ENCODE peak calls at places on chromosomes 2 and 18, in six cellular contexts. U is H9, O is IMR-90, L is H1, H is neuronal stem cell, D is trophoblast cell. T is an unnamed sample.

GRCh38 chr2:23545391-23545790 is 160.4 kb downstream of the KLHL29 start:
- DNase-seq in U (no peak), H (no peak), O (peak; percentile 63), D (no peak), L (no peak), T (no peak)

GRCh38 chr2:151827564-151828142 is 568 bp downstream of the ARL5A start:
- DNase-seq in H (peak; percentile 14), L (no peak), U (peak; percentile 38), O (peak; percentile 16), D (peak; percentile 9), T (peak; percentile 48)

GRCh38 chr2:190320696-190321095 is 1.1 kb upstream of the HIBCH start:
- DNase-seq in L (no peak), H (no peak), O (no peak), U (no peak), D (no peak), T (no peak)

GRCh38 chr18:32093523-32093922 is 1.8 kb downstream of the RNF138 start:
- DNase-seq in O (peak; percentile 4), D (no peak), H (no peak), L (no peak), U (no peak), T (no peak)

GRCh38 chr18:31250902-31251301 is 67.1 kb upstream of the DSG1 start:
- DNase-seq in O (no peak), D (no peak), L (no peak), U (no peak), H (no peak), T (no peak)

GRCh38 chr2:113755690-113756063 is 765 bp downstream of the SLC35F5 start:
- DNase-seq in D (no peak), H (no peak), U (no peak), L (no peak), O (peak; percentile 17), T (peak; percentile 52)

GRCh38 chr2:102674370-102674769 is 55.0 kb downstream of the SLC9A2 start:
- DNase-seq in D (no peak), U (no peak), H (no peak), L (no peak), O (no peak), T (no peak)

GRCh38 chr18:34514238-34514637 is 195.9 kb upstream of the DTNA start:
- DNase-seq in D (no peak), U (no peak), L (no peak), H (no peak), O (no peak), T (no peak)

GRCh38 chr2:159155315-159155714 is 131.2 kb downstream of the WDSUB1 start:
- DNase-seq in O (no peak), D (peak; percentile 83), U (peak; percentile 58), H (no peak), L (no peak), T (no peak)

GRCh38 chr2:198597648-198598047 is 793.3 kb downstream of the PLCL1 start:
- DNase-seq in O (no peak), D (no peak), L (no peak), H (no peak), U (no peak), T (no peak)
- H4K91ac ChIP-seq in O (no peak overlapping the region), D (no peak overlapping the region), L (no peak overlapping the region), H (no peak overlapping the region), U (no peak overlapping the region), T (no peak overlapping the region)

DNA sequence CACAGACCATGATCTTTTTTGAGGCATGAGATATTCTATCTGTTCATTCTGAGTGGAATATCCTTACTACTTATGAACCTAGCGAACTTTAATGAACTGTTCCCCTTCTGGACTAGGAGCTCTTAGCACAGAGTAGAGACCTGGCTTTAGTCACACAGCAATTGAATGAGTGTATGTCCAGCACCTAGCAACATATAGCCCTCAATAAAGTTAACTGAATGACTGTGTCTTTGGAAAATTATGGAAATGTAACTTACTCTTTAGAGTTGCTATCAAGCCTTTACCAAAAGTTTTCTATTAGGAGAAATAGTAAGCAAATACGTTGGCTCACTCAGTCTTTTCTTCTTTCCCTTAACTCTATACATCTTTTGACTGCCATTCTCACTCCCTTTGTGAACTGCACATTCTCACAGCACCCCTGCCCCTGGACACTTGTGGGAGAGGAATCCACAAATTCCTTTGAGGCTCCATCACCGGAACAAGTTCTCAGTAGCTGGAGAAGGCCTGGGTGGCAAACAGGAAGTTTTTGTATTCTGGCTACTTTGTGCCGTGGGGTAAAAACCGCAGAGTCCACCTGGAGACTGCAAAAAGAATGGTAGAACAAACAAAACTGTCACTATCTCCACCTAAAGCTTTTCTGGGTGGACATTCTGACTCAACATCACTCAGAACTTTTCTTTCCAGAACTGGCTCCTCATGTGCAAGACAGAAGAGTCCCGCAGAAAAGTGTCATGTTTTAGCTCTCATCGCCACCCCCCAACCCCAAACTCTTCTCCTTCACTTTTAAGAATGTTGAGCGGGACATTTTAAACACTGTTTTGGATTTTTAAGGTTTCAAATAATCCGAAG is 1.1 kb upstream of the UBE2E3 start:
- DNase-seq in H (peak; percentile 21), O (peak; percentile 76), L (no peak), U (no peak), D (peak; percentile 6), T (peak; percentile 79)
- H4K8ac ChIP-seq in H (no peak overlapping the region), O (peak overlapping the region; percentile 82), L (no peak overlapping the region), U (no peak overlapping the region), D (peak overlapping the region; percentile 99), T (peak overlapping the region; percentile 41)

DNA sequence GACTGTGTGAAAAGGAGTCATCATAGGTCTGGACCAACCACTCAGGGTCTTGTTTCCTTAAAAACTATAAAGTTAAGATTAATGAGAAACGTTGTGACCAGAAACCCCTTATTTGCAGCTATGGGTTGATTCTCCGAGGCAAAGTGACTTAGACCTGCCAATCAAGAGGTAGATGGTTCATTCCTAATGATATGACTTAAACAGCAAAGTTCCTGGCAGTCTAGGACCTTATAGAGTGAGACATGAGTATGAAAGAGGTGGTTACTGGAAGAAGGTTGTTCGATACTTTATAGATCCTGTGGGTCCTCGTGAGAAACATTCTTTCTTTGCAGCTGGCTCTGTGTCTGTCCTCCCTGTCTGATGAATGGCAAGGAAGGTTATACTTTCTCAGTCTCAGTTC is 8.0 kb downstream of the SFXN5 start:
- DNase-seq in D (no peak), L (no peak), U (no peak), O (no peak), H (no peak), T (no peak)
- H2AK5ac ChIP-seq in D (no peak overlapping the region), L (no peak overlapping the region), U (no peak overlapping the region), O (peak overlapping the region; percentile 56), H (no peak overlapping the region), T (no peak overlapping the region)

GRCh38 chr2:109128048-109128465 is 948 bp upstream of the SH3RF3 start:
- DNase-seq in D (peak; percentile 52), H (peak; percentile 81), O (peak; percentile 91), U (peak; percentile 91), L (peak; percentile 90), T (peak; percentile 93)

GRCh38 chr2:109129921-109130725 is 1.1 kb downstream of the SH3RF3 start:
- DNase-seq in H (no peak), O (peak; percentile 56), L (peak; percentile 53), D (no peak), U (peak; percentile 42), T (peak; percentile 47)

GRCh38 chr2:109128466-109129355 is at the start of gene SH3RF3:
- DNase-seq in U (peak; percentile 56), O (peak; percentile 53), D (no peak), H (peak; percentile 32), L (peak; percentile 77), T (peak; percentile 71)

GRCh38 chr2:109130726-109130995 is 1.7 kb downstream of the SH3RF3 start:
- DNase-seq in L (no peak), O (no peak), U (no peak), D (no peak), H (no peak), T (no peak)

GRCh38 chr2:109129356-109129920 is 433 bp downstream of the SH3RF3 start:
- DNase-seq in D (no peak), L (peak; percentile 59), U (no peak), H (peak; percentile 33), O (no peak), T (peak; percentile 47)
- H4K91ac ChIP-seq in D (no peak overlapping the region), L (no peak overlapping the region), U (no peak overlapping the region), H (peak overlapping the region; percentile 24), O (peak overlapping the region; percentile 79), T (peak overlapping the region; percentile 90)

GRCh38 chr2:127449898-127450297 is 31.7 kb downstream of the PROC start:
- DNase-seq in L (no peak), U (no peak), O (no peak), H (no peak), D (no peak), T (no peak)
- H4K8ac ChIP-seq in L (no peak overlapping the region), U (no peak overlapping the region), O (no peak overlapping the region), H (no peak overlapping the region), D (no peak overlapping the region), T (no peak overlapping the region)